ENCODE peak calls at places on chromosome 1, in seven cellular contexts. G is left lung, I is right atrium auricular region, T is H1, K is tibial artery, B is lower leg skin, H is HCT116. L is an unnamed sample.

GRCh38 chr1:46425740-46426139 is 31.6 kb downstream of the FAAH start:
- DNase-seq in G (no peak), I (no peak), T (no peak), K (no peak), B (no peak), H (no peak), L (no peak)

GRCh38 chr1:230011333-230012092 is 55.5 kb upstream of the GALNT2 start:
- DNase-seq in G (no peak), I (no peak), T (no peak), K (no peak), B (no peak), H (no peak), L (no peak)

GRCh38 chr1:90474158-90474557 is 242.9 kb downstream of the BARHL2 start:
- DNase-seq in G (no peak), I (no peak), T (no peak), K (no peak), B (no peak), H (no peak), L (no peak)

GRCh38 chr1:9561429-9561828 is 22.2 kb downstream of the SLC25A33 start:
- DNase-seq in G (no peak), I (no peak), T (no peak), K (no peak), B (peak), H (no peak), L (no peak)

GRCh38 chr1:224175615-224176014 is 7.4 kb upstream of the DEGS1 start:
- DNase-seq in G (peak), I (no peak), T (peak), K (no peak), B (no peak), H (no peak), L (no peak)

GRCh38 chr1:65751961-65752360 is 40.7 kb upstream of the PDE4B start:
- DNase-seq in G (no peak), I (no peak), T (no peak), K (no peak), B (no peak), H (no peak), L (no peak)

GRCh38 chr1:208381481-208381880 is 137.3 kb upstream of the PLXNA2 start:
- DNase-seq in G (no peak), I (no peak), T (no peak), K (no peak), B (no peak), H (no peak), L (no peak)

GRCh38 chr1:115890618-115891017 is 49.7 kb upstream of the NHLH2 start:
- DNase-seq in G (no peak), I (no peak), T (no peak), K (no peak), B (no peak), H (no peak), L (no peak)

GRCh38 chr1:29236993-29237905 is 927 bp downstream of the PTPRU start:
- DNase-seq in G (no peak), I (peak), T (peak), K (peak), B (peak), H (no peak), L (peak)

GRCh38 chr1:147496571-147496970 is 44.7 kb upstream of the BCL9 start:
- DNase-seq in G (no peak), I (no peak), T (no peak), K (no peak), B (no peak), H (peak), L (peak)

GRCh38 chr1:234533034-234533571 is 54.1 kb upstream of the TARBP1 start:
- DNase-seq in G (no peak), I (peak), T (no peak), K (peak), B (peak), H (no peak), L (no peak)

DNA sequence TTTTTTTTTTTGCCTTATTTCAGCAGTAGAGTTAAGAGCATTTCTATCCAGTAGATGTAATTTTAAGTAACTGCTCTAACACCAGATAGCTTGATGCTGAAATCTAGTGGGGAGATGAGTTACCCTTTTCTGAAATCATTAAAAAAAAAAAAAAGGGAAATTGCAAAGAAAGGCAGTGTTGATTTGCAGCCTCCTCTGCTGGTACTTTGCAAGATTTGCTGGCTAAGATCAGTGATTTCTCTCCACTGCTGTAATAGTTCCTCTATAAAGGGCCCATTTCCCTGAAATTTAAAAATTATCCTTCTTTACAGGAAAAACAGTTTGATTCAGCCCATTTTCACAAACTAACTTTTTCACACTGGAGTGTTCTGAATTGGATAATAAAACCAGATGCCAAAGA is 120.6 kb downstream of the PTBP2 start:
- DNase-seq in G (no peak), I (no peak), T (no peak), K (no peak), B (no peak), H (no peak), L (no peak)
- TF ChIP-seq CTCF in G (no peak), I (no peak), T (no peak), K (no peak), B (no peak), H (peak), L (no peak)

GRCh38 chr1:21669287-21670058 is at the start of gene RAP1GAP:
- DNase-seq in G (no peak), I (no peak), T (no peak), K (peak), B (no peak), H (no peak), L (no peak)
- TF ChIP-seq CTCF in G (no peak), I (peak), T (no peak), K (no peak), B (no peak), H (no peak), L (no peak)

GRCh38 chr1:53541761-53542550 is 82.8 kb downstream of the DMRTB1 start:
- DNase-seq in G (no peak), I (no peak), T (no peak), K (peak), B (peak), H (peak), L (peak)
- TF ChIP-seq CTCF in G (no peak), I (no peak), T (no peak), K (no peak), B (no peak), H (no peak), L (no peak)

DNA sequence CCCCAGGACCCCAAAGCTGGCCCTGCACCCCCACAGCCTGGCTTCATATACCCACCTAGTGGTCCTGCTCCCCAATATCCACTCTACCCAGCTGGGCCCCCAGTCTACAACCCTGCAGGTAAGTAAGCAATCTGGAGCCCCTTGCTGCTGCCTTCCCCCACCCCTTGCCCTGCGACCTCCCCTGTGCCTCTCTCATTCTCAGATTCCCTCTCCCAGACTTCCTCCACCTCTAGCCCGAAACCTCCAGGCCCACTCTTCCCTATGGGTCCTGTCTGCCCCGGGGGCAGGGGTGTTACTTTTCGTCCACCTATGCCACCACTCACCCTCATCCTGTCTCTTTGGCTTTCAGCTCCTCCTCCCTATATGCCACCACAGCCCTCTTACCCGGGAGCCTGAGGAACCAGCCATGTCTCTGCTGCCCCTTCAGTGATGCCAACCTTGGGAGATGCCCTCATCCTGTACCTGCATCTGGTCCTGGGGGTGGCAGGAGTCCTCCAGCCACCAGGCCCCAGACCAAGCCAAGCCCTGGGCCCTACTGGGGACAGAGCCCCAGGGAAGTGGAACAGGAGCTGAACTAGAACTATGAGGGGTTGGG is 2.9 kb downstream of the SHISA4 start:
- DNase-seq in G (no peak), I (no peak), T (no peak), K (peak), B (no peak), H (no peak), L (no peak)
- TF ChIP-seq CTCF in G (no peak), I (no peak), T (no peak), K (no peak), B (no peak), H (no peak), L (no peak)

DNA sequence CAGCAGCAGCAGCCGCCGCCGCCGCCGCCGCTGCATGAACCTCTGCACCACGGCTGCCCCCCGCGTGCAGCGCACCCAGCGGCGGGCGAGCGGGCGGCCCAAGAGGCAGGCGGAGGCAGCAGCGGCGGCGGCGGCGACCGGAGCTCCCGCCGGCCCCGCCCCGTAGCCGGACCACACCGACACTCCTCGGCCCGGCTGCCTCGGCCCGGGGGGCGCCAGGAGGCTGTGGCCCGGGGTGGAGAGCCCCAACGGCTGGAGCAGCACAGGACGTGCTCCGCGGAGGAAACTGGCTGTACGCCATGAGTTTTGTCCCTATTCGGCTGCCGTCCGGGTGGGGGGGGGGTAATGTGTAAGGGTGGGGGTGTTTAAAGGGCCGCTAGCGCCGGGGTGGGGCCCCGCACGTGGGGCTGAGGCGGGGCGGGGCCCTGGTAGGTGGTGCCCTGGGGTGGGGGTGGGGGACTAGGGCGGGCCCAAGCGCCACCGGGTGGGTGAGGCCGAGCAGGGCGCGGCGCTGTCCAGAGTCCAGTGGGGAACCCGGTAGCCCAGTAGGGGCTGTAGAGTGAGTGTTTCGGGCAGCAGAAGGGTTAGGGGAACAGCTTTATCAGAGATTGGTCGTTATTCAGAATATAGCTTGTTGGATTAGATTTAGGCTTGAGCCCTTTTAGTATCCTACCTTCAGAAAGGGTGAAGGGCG is at the start of gene FAM78B:
- DNase-seq in G (peak), I (peak), T (peak), K (peak), B (peak), H (peak), L (peak)
- TF ChIP-seq CTCF in G (no peak), I (peak), T (no peak), K (peak), B (no peak), H (no peak), L (no peak)

DNA sequence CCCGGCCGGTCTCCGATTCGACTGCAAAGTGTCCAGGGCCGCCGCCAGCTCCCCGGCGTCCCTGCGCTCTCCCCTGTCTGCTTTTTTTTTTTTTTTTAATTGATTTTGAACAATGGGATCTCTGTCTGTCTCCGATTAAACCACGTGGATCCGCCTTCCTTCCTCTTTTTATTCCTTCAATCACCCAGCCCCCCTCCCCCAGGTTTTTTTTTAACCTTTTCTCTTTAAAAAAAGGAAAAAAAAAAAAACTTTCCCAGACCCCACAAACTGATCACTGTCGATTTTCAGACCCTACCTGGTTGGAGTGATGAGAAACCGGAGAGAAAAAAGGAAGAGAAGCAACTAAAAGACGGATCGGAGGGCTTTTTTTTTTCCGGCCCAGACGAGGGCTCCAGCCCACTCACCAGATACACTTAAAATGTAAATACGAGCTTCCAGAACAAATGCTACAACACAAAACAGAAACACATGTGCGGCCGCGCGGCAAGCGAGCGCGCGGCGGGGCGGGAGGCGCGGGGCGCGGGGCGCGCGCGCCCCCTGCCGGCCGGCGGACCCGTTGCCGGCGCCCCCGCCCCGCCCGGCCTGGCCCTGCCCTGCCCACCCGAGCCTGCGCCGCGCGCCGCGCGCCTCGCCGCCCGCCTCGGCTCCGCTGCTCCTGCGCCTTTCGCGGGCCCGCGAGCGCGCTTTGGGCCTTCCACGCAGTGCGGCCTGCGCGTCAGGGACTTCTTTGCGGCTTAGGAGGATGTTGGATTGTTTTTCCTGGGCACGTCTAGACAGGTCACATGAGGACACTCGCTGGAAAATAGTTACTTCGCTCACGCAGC is at the start of gene RCC2:
- DNase-seq in G (peak), I (no peak), T (peak), K (peak), B (peak), H (peak), L (peak)
- TF ChIP-seq CTCF in G (peak), I (no peak), T (peak), K (no peak), B (no peak), H (no peak), L (no peak)

DNA sequence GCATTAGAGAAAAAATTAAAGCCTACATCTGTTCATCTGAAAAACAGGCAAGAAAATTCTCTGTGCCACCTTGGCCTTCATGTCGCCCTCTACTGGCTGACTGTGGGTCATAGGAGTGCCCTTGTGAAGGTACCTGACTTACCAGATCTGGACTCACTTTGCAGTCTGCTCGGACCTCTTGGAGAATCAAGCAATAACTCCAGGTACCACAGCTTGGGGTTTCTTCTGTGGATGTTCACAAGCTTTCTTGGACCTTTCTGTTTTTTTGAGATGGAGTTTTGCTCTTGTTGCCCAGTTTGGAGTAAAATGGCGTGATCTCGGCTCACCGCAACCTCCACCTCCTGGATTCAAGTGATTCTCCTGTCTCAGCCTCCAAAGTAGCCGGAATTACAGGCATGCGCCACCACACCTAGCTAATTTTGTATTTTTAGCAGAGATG is 2.4 kb upstream of the PRAMEF18 start:
- DNase-seq in G (no peak), I (peak), T (no peak), K (no peak), B (no peak), H (peak), L (peak)
- TF ChIP-seq CTCF in G (peak), I (peak), T (peak), K (no peak), B (no peak), H (peak), L (peak)

GRCh38 chr1:180415985-180416633 is 86.3 kb downstream of the ACBD6 start:
- DNase-seq in G (no peak), I (no peak), T (no peak), K (no peak), B (no peak), H (peak), L (no peak)
- TF ChIP-seq CTCF in G (peak), I (peak), T (no peak), K (peak), B (no peak), H (peak), L (peak)

DNA sequence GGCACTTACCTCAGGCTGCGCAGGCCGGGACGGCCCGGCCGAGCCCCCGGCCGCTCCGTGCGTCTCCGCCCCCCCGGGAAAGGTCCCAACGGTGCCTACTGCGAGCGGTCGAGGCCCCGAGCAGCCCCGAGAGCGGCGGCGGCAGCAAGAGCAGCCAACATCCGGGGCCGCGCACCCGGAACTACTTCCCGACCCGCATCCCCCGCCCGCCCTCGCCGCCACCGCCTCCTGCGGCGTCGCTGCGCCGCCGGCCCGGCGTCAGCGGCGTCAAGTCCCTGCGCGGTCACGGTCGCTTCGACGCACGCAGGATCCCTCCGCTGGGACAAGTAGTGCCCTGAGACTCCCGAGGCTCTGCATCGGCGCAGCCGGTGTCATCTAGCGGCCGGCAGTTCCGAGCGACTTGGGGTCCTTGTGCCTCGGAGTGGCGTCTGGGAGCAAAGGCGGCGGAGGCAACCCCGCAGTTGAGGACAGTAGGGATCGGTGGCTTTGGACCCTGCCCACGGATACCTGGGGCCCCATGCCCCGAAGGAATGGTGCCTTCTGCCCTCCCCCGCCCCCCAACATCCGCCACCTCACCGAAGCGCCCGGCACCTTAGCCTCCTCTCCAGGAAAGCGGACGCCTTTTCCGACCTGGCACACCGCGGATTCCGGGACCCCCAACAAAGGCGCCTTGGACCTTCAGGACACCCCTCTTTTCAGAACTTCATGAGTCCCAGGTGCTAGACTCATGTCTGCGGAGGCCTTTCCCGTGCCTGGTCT is at the start of gene FOXJ3:
- DNase-seq in G (peak), I (peak), T (peak), K (peak), B (peak), H (peak), L (peak)
- TF ChIP-seq CTCF in G (no peak), I (peak), T (no peak), K (no peak), B (no peak), H (no peak), L (no peak)

L was measured in Calu3.